ENCODE peak calls at places on chromosomes 6 and 20, in nine cellular contexts. G is kidney glomerular epithelial cell; L is K562; E is globus pallidus; P is heart left ventricle; U is cardiac fibroblast; R is M059J; D is naive thymus-derived CD4-positive, alpha-beta T cell; A is activated T-cell treated with anti-CD3 and anti-CD28 coated beads, Interleukin-2, amount 50 U/mL, for 1 hour. B is an unnamed sample.

GRCh38 chr6:42891199-42891722 is 11.8 kb downstream of the RPL7L1 start:
- DNase-seq in U (no peak), L (no peak), A (no peak), P (no peak), D (no peak), G (no peak), R (no peak), E (no peak), B (no peak)

GRCh38 chr6:252775-253526 is 39.3 kb upstream of the DUSP22 start:
- DNase-seq in P (no peak), R (peak; percentile 23), E (no peak), U (no peak), G (no peak), L (no peak), D (no peak), A (no peak), B (no peak)

GRCh38 chr6:42390228-42390934 is 61.3 kb downstream of the TRERF1 start:
- DNase-seq in U (no peak), G (no peak), L (no peak), E (no peak), A (peak; percentile 61), D (peak; percentile 73), P (no peak), R (no peak), B (no peak)

GRCh38 chr6:108002365-108003221 is 44.6 kb upstream of the SEC63 start:
- DNase-seq in L (no peak), P (no peak), R (peak; percentile 77), G (peak; percentile 65), U (no peak), A (no peak), E (peak; percentile 96), D (no peak), B (peak; percentile 28)

GRCh38 chr20:3323398-3323797 is 84.1 kb downstream of the DNAAF9 start:
- DNase-seq in E (no peak), P (no peak), G (no peak), L (peak; percentile 39), D (no peak), U (no peak), A (no peak), R (peak; percentile 21), B (no peak)

GRCh38 chr6:112683926-112684325 is 336.8 kb downstream of the RFPL4B start:
- DNase-seq in E (no peak), A (no peak), R (peak; percentile 88), U (peak; percentile 95), L (no peak), G (peak; percentile 82), D (no peak), P (no peak), B (no peak)

GRCh38 chr6:37658121-37658520 is 39.6 kb downstream of the MDGA1 start:
- DNase-seq in U (no peak), D (no peak), E (no peak), R (no peak), P (no peak), G (no peak), A (no peak), L (no peak), B (no peak)

GRCh38 chr6:10401632-10402223 is 13.1 kb downstream of the TFAP2A start:
- DNase-seq in P (no peak), G (no peak), R (no peak), E (no peak), L (no peak), D (no peak), U (no peak), A (no peak), B (no peak)

GRCh38 chr6:127343753-127344659 is 597 bp upstream of the ECHDC1 start:
- DNase-seq in L (no peak), A (no peak), P (no peak), D (no peak), U (peak; percentile 46), R (peak; percentile 33), E (peak; percentile 26), G (peak; percentile 63), B (peak; percentile 54)

GRCh38 chr6:169689247-169689646 is 12.6 kb downstream of the WDR27 start:
- DNase-seq in G (no peak), L (no peak), E (no peak), P (no peak), U (peak; percentile 65), R (peak; percentile 98), D (no peak), A (no peak), B (no peak)

GRCh38 chr6:11277275-11278206 is 45.1 kb upstream of the NEDD9 start:
- DNase-seq in P (peak; percentile 48), G (peak; percentile 97), U (peak; percentile 77), A (no peak), L (no peak), R (peak; percentile 96), D (no peak), E (no peak), B (peak; percentile 38)

GRCh38 chr6:54335871-54336270 is 27.6 kb downstream of the TINAG start:
- DNase-seq in P (no peak), E (no peak), U (peak; percentile 89), L (no peak), R (peak; percentile 97), A (no peak), G (peak; percentile 97), D (no peak), B (no peak)

GRCh38 chr20:49024220-49024619 is 21.9 kb upstream of the CSE1L start:
- DNase-seq in L (no peak), R (no peak), P (no peak), D (no peak), E (no peak), A (no peak), G (no peak), U (no peak), B (no peak)

GRCh38 chr6:111605100-111605748 is 454 bp downstream of the TRAF3IP2 start:
- DNase-seq in R (peak; percentile 85), D (peak; percentile 36), E (peak; percentile 76), G (peak; percentile 69), A (peak; percentile 34), L (peak; percentile 49), P (peak; percentile 79), U (peak; percentile 96), B (peak; percentile 66)

GRCh38 chr6:23349521-23350147 is 776.4 kb upstream of the NRSN1 start:
- DNase-seq in U (peak; percentile 74), A (no peak), L (no peak), P (no peak), R (peak; percentile 92), G (peak; percentile 76), D (no peak), E (no peak), B (no peak)

GRCh38 chr6:137848672-137849071 is 18.4 kb upstream of the TNFAIP3 start:
- DNase-seq in G (no peak), D (no peak), L (no peak), A (no peak), E (no peak), R (no peak), P (no peak), U (peak; percentile 40), B (no peak)

GRCh38 chr6:170086639-170087420 is 204.0 kb downstream of the DLL1 start:
- DNase-seq in E (no peak), P (no peak), L (no peak), G (no peak), U (no peak), D (peak; percentile 18), A (peak; percentile 15), R (no peak), B (no peak)

GRCh38 chr6:159829515-159829914 is 29.4 kb downstream of the PNLDC1 start:
- DNase-seq in L (no peak), D (no peak), A (no peak), E (no peak), R (no peak), U (no peak), G (no peak), P (no peak), B (no peak)

GRCh38 chr6:112235956-112236355 is 18.4 kb downstream of the LAMA4 start:
- DNase-seq in U (peak; percentile 98), L (no peak), R (peak; percentile 88), P (peak; percentile 45), E (no peak), A (no peak), D (peak; percentile 50), G (no peak), B (no peak)

GRCh38 chr20:371755-372542 is 8.6 kb upstream of the TRIB3 start:
- DNase-seq in A (no peak), E (no peak), R (peak; percentile 95), P (peak; percentile 75), U (peak; percentile 97), G (no peak), D (no peak), L (peak; percentile 79), B (no peak)

B was measured in G401.